ENCODE peak calls at places on chromosomes 5 and 9, in eight cellular contexts. U is breast epithelium; B is endothelial cell of umbilical vein; V is CD8-positive, alpha-beta T cell; P is brain microvascular endothelial cell; Z is CD4-positive, alpha-beta T cell; I is heart right ventricle; N is Peyer's patch. Q is an unnamed sample.

GRCh38 chr9:121688681-121689080 is 37.2 kb downstream of the DAB2IP start:
- DNase-seq in U (no peak), B (no peak), V (no peak), P (no peak), Z (no peak), I (no peak), N (peak), Q (no peak)

GRCh38 chr5:107558951-107559350 is 111.8 kb downstream of the EFNA5 start:
- DNase-seq in U (no peak), B (no peak), V (no peak), P (no peak), Z (no peak), I (no peak), N (no peak), Q (no peak)

GRCh38 chr5:181259283-181259682 is 1.7 kb downstream of the TRIM52 start:
- DNase-seq in U (no peak), B (no peak), V (no peak), P (no peak), Z (no peak), I (no peak), N (no peak), Q (no peak)

GRCh38 chr9:108780949-108781734 is 74.6 kb downstream of the ACTL7B start:
- DNase-seq in U (no peak), B (no peak), V (no peak), P (no peak), Z (no peak), I (no peak), N (no peak), Q (peak)

GRCh38 chr5:147303976-147304375 is 69.2 kb downstream of the STK32A start:
- DNase-seq in U (no peak), B (peak), V (no peak), P (no peak), Z (no peak), I (no peak), N (no peak), Q (peak)

GRCh38 chr9:83081846-83082245 is 18.9 kb upstream of the RASEF start:
- DNase-seq in U (no peak), B (no peak), V (no peak), P (no peak), Z (no peak), I (no peak), N (no peak), Q (no peak)

GRCh38 chr5:122262107-122262506 is 49.9 kb upstream of the SNCAIP start:
- DNase-seq in U (no peak), B (no peak), V (no peak), P (peak), Z (no peak), I (no peak), N (no peak), Q (no peak)

GRCh38 chr5:159182691-159183090 is 26.7 kb downstream of the RNF145 start:
- DNase-seq in U (no peak), B (peak), V (no peak), P (no peak), Z (no peak), I (no peak), N (no peak), Q (no peak)

GRCh38 chr5:125549322-125549871 is 803.0 kb upstream of the ZNF608 start:
- DNase-seq in U (no peak), B (peak), V (no peak), P (no peak), Z (no peak), I (no peak), N (no peak), Q (peak)

GRCh38 chr9:97468658-97469448 is 32.6 kb upstream of the TMOD1 start:
- DNase-seq in U (peak), B (peak), V (peak), P (peak), Z (no peak), I (peak), N (peak), Q (peak)

GRCh38 chr9:76891279-76891678 is 14.6 kb downstream of the PRUNE2 start:
- DNase-seq in U (no peak), B (no peak), V (no peak), P (no peak), Z (no peak), I (no peak), N (no peak), Q (no peak)

DNA sequence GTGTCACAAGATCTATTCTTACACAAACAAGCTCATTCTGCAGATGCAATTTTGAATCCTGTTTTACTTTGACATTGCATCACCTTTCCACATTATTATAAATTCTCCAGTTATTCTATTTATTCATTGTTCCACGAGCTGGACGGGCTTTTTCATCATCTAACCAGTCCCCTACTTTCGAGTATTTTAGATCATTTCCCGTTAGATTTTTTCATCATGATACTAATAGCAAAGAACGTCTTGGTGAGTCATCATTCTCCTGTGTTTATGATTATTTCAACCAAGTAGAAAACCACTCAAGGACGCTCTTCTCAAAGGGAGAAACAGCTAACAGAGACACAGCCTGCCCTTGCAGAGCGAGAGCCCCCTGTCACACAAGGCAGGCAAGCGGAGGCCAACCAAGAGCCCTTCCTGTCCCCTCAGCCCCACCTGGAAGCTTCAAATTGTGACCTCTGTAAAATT is 15.1 kb downstream of the BBLN start:
- DNase-seq in U (no peak), B (no peak), V (no peak), P (no peak), Z (no peak), I (no peak), N (no peak), Q (no peak)
- H3K27ac ChIP-seq in U (no peak), B (no peak), V (no peak), P (no peak), Z (no peak), I (no peak), N (no peak), Q (no peak)

GRCh38 chr5:102296229-102296817 is at the start of gene SLCO4C1:
- DNase-seq in U (peak), B (peak), V (peak), P (peak), Z (peak), I (peak), N (peak), Q (peak)
- TF ChIP-seq CTCF in U (no peak), B (peak), V (peak), P (peak), Z (peak), I (peak), N (peak), Q (no peak)

DNA sequence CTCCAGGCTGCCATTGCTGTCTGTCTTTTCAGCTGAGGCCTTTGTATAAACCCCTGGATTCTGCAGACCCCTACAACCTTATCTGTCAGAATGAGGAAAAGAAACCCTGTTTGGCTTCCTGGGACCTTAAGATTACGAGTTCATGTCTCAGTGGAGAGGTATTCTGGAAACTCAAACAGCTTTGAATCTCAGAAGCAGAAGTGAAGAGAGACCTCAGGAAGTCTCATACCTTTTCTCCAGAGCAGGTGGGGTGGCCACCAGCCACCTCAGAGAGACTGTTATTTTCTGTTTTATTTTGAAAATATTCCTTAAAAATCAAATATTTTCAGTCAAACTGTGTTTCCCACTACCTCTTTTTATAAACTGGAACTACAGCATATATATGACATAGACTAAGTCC is 457.5 kb downstream of the TMEM232 start:
- DNase-seq in U (no peak), B (no peak), V (no peak), P (no peak), Z (no peak), I (no peak), N (no peak), Q (no peak)
- H3K27ac ChIP-seq in U (no peak), B (no peak), V (no peak), P (no peak), Z (no peak), I (no peak), N (no peak), Q (no peak)

GRCh38 chr9:12426198-12426864 is 266.9 kb upstream of the TYRP1 start:
- DNase-seq in U (no peak), B (peak), V (no peak), P (no peak), Z (no peak), I (no peak), N (no peak), Q (no peak)
- TF ChIP-seq CTCF in U (no peak), B (peak), V (no peak), P (no peak), Z (no peak), I (peak), N (no peak), Q (peak)

Q was measured in thyroid gland.